ENCODE peak calls at places on chromosomes 2 and 18, in seven cellular contexts. T is mammary epithelial cell, E is MM.1S, G is A673, F is fibroblast of lung, O is GM23338, B is GM23248. N is an unnamed sample.

GRCh38 chr2:24930768-24931167 is 10.7 kb upstream of the ADCY3 start:
- DNase-seq in B (peak), E (peak), G (no peak), F (peak), O (peak), T (no peak), N (no peak)

GRCh38 chr2:114661926-114662670 is 219.7 kb downstream of the DPP10 start:
- DNase-seq in O (peak), F (no peak), E (no peak), B (peak), G (peak), T (no peak), N (no peak)

GRCh38 chr2:188217266-188217665 is 74.4 kb upstream of the GULP1 start:
- DNase-seq in G (no peak), O (peak), E (no peak), F (no peak), B (no peak), T (no peak), N (no peak)

GRCh38 chr2:235300368-235301201 is 193.3 kb upstream of the AGAP1 start:
- DNase-seq in F (peak), O (no peak), G (peak), B (peak), E (no peak), T (peak), N (no peak)

GRCh38 chr2:30252723-30253688 is 21.7 kb downstream of the LBH start:
- DNase-seq in F (peak), T (peak), E (no peak), B (peak), G (peak), O (no peak), N (no peak)

GRCh38 chr2:165113414-165113813 is 90.4 kb downstream of the SCN3A start:
- DNase-seq in G (peak), F (peak), T (no peak), B (peak), O (no peak), E (no peak), N (no peak)

GRCh38 chr2:39780825-39781600 is 2.0 kb upstream of the THUMPD2 start:
- DNase-seq in T (no peak), B (peak), F (peak), O (no peak), G (no peak), E (peak), N (no peak)

GRCh38 chr2:21175895-21176646 is 52.3 kb downstream of the TDRD15 start:
- DNase-seq in E (peak), G (peak), F (no peak), T (no peak), B (no peak), O (peak), N (no peak)

GRCh38 chr2:5617796-5618195 is 74.4 kb upstream of the SOX11 start:
- DNase-seq in E (no peak), B (no peak), O (no peak), G (no peak), T (no peak), F (no peak), N (no peak)

GRCh38 chr2:26807788-26808460 is 22.1 kb downstream of the CENPA start:
- DNase-seq in B (peak), T (no peak), E (no peak), G (no peak), F (peak), O (peak), N (no peak)

GRCh38 chr2:233831011-233831721 is 23.2 kb downstream of the HJURP start:
- DNase-seq in F (no peak), O (no peak), B (no peak), T (peak), G (no peak), E (no peak), N (no peak)

GRCh38 chr2:65231121-65231520 is 3.5 kb downstream of the ACTR2 start:
- DNase-seq in G (peak), T (peak), E (no peak), B (peak), O (no peak), F (peak), N (no peak)

GRCh38 chr18:55861266-55861665 is 273.3 kb upstream of the TCF4 start:
- DNase-seq in O (peak), T (peak), E (no peak), F (peak), B (peak), G (peak), N (no peak)

GRCh38 chr18:68478246-68478645 is 236.7 kb downstream of the TMX3 start:
- DNase-seq in O (no peak), G (no peak), E (peak), B (no peak), F (no peak), T (no peak), N (no peak)

GRCh38 chr2:61988462-61989366 is 83.2 kb downstream of the COMMD1 start:
- DNase-seq in F (peak), O (no peak), E (no peak), T (no peak), G (peak), B (peak), N (no peak)

GRCh38 chr2:1730047-1730937 is 14.0 kb downstream of the PXDN start:
- DNase-seq in T (peak), F (peak), E (no peak), O (peak), B (peak), G (peak), N (no peak)

GRCh38 chr2:133605031-133605773 is 36.9 kb upstream of the NCKAP5 start:
- DNase-seq in O (no peak), B (peak), G (no peak), T (no peak), F (peak), E (no peak), N (no peak)

GRCh38 chr18:57927511-57927910 is 116.5 kb upstream of the NEDD4L start:
- DNase-seq in G (no peak), T (no peak), B (no peak), F (no peak), O (no peak), E (no peak), N (no peak)

GRCh38 chr2:109216332-109216731 is 87.3 kb downstream of the SH3RF3 start:
- DNase-seq in O (peak), B (no peak), G (no peak), E (no peak), T (no peak), F (no peak), N (no peak)

GRCh38 chr18:68438983-68439382 is 275.9 kb downstream of the TMX3 start:
- DNase-seq in E (peak), F (peak), T (peak), O (peak), B (peak), G (peak), N (no peak)

GRCh38 chr2:229852565-229852964 is 69.2 kb downstream of the TRIP12 start:
- DNase-seq in B (peak), O (no peak), G (peak), E (peak), T (no peak), F (peak), N (peak)

GRCh38 chr18:13137041-13137938 is 81.3 kb upstream of the LDLRAD4 start:
- DNase-seq in O (peak), B (peak), F (peak), G (no peak), T (no peak), E (peak), N (no peak)
- TF ChIP-seq EZH2 in O (peak), B (no peak), F (no peak), G (no peak), T (no peak), E (no peak), N (no peak)

GRCh38 chr2:122139739-122140138 is 384.3 kb downstream of the TSN start:
- DNase-seq in B (no peak), G (no peak), E (no peak), T (no peak), F (no peak), O (no peak), N (no peak)

GRCh38 chr2:122135353-122135947 is 380.0 kb downstream of the TSN start:
- DNase-seq in F (no peak), G (no peak), E (no peak), B (no peak), T (no peak), O (no peak), N (no peak)

GRCh38 chr2:122136071-122136470 is 380.6 kb downstream of the TSN start:
- DNase-seq in F (peak), E (no peak), O (peak), B (peak), G (peak), T (peak), N (no peak)

DNA sequence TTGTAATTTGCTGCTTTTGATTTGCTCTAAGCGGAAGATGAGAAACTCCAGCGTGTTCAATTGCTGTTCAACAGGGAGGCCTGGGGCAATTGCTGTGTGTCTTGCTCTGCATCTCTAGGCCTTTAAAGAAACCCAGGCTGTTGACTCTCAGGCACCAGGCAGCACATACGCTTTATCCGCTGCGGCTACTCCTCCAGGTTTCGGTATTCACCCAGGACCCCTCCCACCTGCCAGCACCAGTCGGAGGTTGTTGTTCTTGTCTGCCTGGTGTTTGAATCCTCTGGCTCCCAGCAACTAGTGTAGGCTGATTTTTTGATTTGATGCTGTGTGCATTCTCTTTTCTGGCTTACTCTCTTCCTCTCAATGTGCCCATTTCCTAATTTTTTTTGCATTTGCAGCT is 383.1 kb downstream of the TSN start:
- DNase-seq in T (no peak), F (no peak), G (peak), B (no peak), O (peak), E (no peak), N (no peak)
- H3K4me3 ChIP-seq in T (no peak), F (no peak), G (no peak), B (no peak), O (no peak), E (no peak), N (no peak)

DNA sequence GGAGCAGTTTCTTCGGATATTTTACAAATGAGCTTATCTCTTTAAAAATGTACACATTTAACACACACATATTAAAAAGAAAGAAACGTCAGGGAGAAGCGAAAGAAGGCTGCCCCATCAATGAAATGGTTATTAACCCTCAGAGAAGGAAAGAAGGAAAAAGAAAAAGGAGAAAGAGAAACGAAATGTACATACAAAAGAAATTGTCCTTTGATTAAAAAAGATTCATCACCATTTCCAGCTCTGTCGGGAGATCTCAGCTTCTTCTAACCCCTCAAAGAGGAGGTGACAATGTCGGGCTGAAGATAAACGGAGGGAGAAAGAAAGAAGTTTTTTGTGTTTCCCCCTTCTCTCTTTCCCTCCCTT is 1.5 kb downstream of the IKZF2 start:
- DNase-seq in E (no peak), G (no peak), O (no peak), F (no peak), T (no peak), B (peak), N (no peak)
- TF ChIP-seq EZH2 in E (no peak), G (no peak), O (no peak), F (no peak), T (no peak), B (no peak), N (no peak)

GRCh38 chr18:22838639-22839487 is 94.3 kb upstream of the RBBP8 start:
- DNase-seq in O (no peak), F (no peak), G (no peak), B (no peak), T (no peak), E (peak), N (no peak)

GRCh38 chr18:22840606-22841144 is 92.5 kb upstream of the RBBP8 start:
- DNase-seq in E (no peak), G (peak), O (no peak), T (no peak), F (peak), B (peak), N (no peak)

GRCh38 chr18:22839488-22839930 is 93.6 kb upstream of the RBBP8 start:
- DNase-seq in O (no peak), G (no peak), E (peak), F (no peak), B (no peak), T (no peak), N (no peak)

GRCh38 chr18:22836932-22837331 is 96.2 kb upstream of the RBBP8 start:
- DNase-seq in T (no peak), B (no peak), O (no peak), F (no peak), G (no peak), E (no peak), N (no peak)

GRCh38 chr18:22838221-22838620 is 94.9 kb upstream of the RBBP8 start:
- DNase-seq in T (no peak), G (no peak), B (peak), O (no peak), E (no peak), F (peak), N (no peak)
- H3K4me3 ChIP-seq in T (no peak), G (no peak), B (no peak), O (no peak), E (no peak), F (no peak), N (no peak)

DNA sequence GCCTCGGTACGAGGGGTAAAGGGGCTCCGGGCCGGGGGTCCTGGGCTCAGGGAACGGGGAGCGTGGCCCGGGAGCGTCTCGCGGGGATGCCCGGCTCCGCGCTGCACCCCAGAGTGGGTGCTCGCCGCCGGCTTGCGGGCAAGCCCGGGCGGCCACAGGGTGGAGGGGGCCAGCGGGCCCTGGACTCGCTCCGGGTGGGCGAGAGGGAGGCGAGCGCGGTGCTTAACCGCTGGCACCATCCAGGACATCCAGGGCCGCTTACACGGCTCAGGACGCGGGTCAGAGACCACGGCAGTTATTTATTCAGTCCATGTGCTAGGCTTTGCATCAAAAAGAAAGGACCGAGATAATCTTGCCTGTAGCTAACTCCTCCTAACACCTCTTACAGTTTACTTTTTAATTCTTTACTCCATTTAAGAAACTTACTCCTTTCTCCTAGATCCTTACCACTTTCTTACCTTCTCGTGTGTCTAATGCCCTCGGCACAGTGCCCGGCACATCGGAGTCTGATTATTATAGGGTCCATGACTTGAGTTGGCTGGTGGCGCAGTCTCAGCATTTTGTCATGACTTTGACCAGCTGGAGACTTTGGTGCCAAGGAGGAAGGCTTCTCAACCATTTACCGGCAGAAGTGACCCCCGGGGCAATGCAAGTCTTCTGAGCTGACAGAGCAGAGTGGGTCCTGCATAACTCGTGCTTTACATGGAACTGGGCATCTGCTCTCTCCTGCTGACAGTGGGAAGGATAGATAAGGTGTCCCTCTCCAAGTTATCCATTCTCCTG is 427 bp downstream of the ANXA4 start:
- DNase-seq in T (peak), F (no peak), E (no peak), B (peak), O (peak), G (no peak), N (no peak)
- TF ChIP-seq EZH2 in T (no peak), F (no peak), E (no peak), B (no peak), O (no peak), G (no peak), N (no peak)

DNA sequence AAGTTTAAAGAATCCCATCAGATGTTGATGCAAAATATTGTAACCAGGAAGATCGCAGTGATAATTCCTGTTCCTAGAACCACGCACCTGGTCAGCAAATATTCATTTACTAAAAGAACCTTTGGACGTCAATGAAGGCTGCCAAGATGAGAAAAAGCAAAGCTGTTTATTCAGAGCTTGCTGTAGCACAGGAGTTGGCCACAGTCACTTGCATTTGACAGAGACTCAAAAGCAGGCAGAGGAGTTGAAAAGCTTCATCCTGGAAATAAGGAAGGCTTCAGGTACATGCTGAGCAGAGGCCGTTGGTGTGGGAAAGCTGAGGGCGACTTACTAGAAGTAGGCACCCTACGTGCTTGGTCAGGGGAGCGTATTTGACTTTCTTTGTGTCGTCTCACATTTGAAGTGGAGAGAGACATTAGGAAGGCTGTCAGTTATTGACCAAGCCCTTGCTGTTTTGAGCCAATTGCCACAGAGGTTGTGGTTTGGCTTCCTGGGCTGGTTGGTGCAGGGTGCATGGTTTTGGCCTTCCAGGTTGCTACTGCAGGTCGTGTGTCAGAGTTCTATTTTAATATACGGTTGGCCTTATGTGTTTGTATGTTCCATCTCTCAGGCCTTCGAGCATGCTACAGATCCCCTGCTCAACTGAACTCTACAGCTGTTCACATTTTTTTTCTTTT is 289.6 kb downstream of the METTL4 start:
- DNase-seq in B (no peak), E (no peak), G (no peak), O (peak), T (no peak), F (no peak), N (no peak)
- H3K4me3 ChIP-seq in B (no peak), E (no peak), G (no peak), O (no peak), T (no peak), F (no peak), N (no peak)

N was measured in SK-N-MC.